ENCODE peak calls at places on chromosome 1, in six cellular contexts. D is neural progenitor cell; O is tibial artery; S is effector memory CD4-positive, alpha-beta T cell; C is heart right ventricle; J is psoas muscle. G is an unnamed sample. For H3K27me3 and H3K9me3, the result is how much of the 10 kb centered on the place peaks cover.

GRCh38 chr1:229058716-229059115 is 212.2 kb upstream of the RAB4A start:
- DNase-seq in D (no peak), O (no peak), S (no peak), C (no peak), J (no peak), G (no peak)

GRCh38 chr1:220060876-220061275 is 14.6 kb upstream of the EPRS1 start:
- DNase-seq in D (no peak), O (no peak), S (no peak), C (no peak), J (no peak), G (no peak)

GRCh38 chr1:218592688-218593087 is 247.6 kb downstream of the TGFB2 start:
- DNase-seq in D (no peak), O (no peak), S (no peak), C (no peak), J (no peak), G (peak)

GRCh38 chr1:185860876-185861275 is 126.7 kb downstream of the HMCN1 start:
- DNase-seq in D (no peak), O (no peak), S (no peak), C (no peak), J (no peak), G (no peak)

GRCh38 chr1:6082430-6082971 is 36.8 kb downstream of the KCNAB2 start:
- DNase-seq in D (peak), O (no peak), S (no peak), C (no peak), J (peak), G (no peak)

GRCh38 chr1:109478806-109479205 is 4.9 kb upstream of the ATXN7L2 start:
- DNase-seq in D (peak), O (no peak), S (no peak), C (no peak), J (no peak), G (no peak)

GRCh38 chr1:207079706-207080246 is 8.9 kb upstream of the C4BPB start:
- DNase-seq in D (no peak), O (no peak), S (no peak), C (no peak), J (no peak), G (no peak)

GRCh38 chr1:55823521-55824296 is 608.5 kb upstream of the USP24 start:
- DNase-seq in D (no peak), O (no peak), S (no peak), C (no peak), J (no peak), G (no peak)

GRCh38 chr1:229342902-229343587 is at the start of gene CCSAP:
- DNase-seq in D (peak), O (peak), S (peak), C (peak), J (peak), G (no peak)

GRCh38 chr1:145740269-145740668 is 21.0 kb downstream of the CD160 start:
- DNase-seq in D (no peak), O (no peak), S (no peak), C (no peak), J (no peak), G (peak)

GRCh38 chr1:154616659-154617345 is 8.8 kb upstream of the ADAR start:
- DNase-seq in D (no peak), O (no peak), S (no peak), C (no peak), J (no peak), G (no peak)

GRCh38 chr1:81453971-81454370 is 346.8 kb upstream of the ADGRL2 start:
- DNase-seq in D (no peak), O (no peak), S (no peak), C (no peak), J (no peak), G (no peak)

GRCh38 chr1:81452693-81453344 is 347.9 kb upstream of the ADGRL2 start:
- DNase-seq in D (no peak), O (no peak), S (no peak), C (no peak), J (no peak), G (no peak)

GRCh38 chr1:81453345-81453703 is 347.4 kb upstream of the ADGRL2 start:
- DNase-seq in D (no peak), O (no peak), S (no peak), C (no peak), J (no peak), G (no peak)

GRCh38 chr1:81459043-81459442 is 341.7 kb upstream of the ADGRL2 start:
- DNase-seq in D (no peak), O (no peak), S (no peak), C (no peak), J (no peak), G (no peak)

GRCh38 chr1:81458186-81458585 is 342.5 kb upstream of the ADGRL2 start:
- DNase-seq in D (no peak), O (no peak), S (no peak), C (no peak), J (no peak), G (no peak)
- H3K27ac ChIP-seq in D (no peak), O (no peak), S (no peak), C (no peak), J (no peak), G (no peak)

GRCh38 chr1:156386949-156387898 is 18.2 kb downstream of the RHBG start:
- DNase-seq in D (no peak), O (no peak), S (no peak), C (no peak), J (no peak), G (no peak)

GRCh38 chr1:156385534-156386031 is 16.6 kb downstream of the RHBG start:
- DNase-seq in D (peak), O (no peak), S (peak), C (peak), J (peak), G (peak)

GRCh38 chr1:156384658-156385057 is 15.6 kb downstream of the RHBG start:
- DNase-seq in D (no peak), O (no peak), S (no peak), C (no peak), J (no peak), G (no peak)

GRCh38 chr1:156387899-156388813 is 19.1 kb downstream of the RHBG start:
- DNase-seq in D (peak), O (no peak), S (no peak), C (no peak), J (no peak), G (no peak)

DNA sequence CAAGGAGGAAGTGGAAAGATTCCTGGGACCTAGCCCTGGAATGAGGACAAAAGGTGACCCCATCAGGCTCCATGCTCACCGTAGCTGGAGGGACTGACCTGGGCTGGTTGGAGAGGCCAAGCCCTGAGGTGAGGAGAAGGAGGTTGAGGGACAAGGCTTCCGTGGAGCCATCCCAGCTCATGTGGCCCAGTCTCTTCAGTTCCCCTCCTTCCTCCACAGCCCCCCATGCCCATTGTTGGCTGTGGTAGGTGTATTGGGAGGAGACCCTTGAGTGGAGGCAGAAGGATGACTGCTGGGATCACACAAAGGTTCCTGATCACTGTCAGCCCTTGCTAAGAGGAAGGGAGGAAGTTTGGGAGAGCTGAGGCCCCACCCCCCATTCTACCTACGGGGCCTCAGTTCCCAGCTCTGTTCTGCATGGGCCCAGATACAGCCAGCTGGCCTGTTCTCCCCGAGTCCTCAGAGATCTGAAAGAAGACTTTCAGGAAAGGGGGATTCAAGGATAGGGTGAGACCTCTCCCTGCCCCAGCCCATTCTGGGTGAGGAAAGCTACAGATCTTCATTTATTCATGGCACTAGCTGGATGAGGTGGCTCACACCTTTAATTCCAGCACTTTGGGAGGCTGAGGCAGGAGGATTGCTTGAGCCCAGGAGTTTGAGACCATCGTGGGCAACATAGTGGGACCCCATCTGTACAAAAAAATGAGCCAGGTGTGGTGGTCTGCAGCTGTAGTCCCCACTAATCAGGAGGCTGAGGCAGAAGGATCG is 17.3 kb downstream of the RHBG start:
- DNase-seq in D (no peak), O (no peak), S (no peak), C (no peak), J (no peak), G (no peak)
- H3K27me3 ChIP-seq in D (half or more), O (half or more), S (under half), C (under half), J (under half), G (under half)

DNA sequence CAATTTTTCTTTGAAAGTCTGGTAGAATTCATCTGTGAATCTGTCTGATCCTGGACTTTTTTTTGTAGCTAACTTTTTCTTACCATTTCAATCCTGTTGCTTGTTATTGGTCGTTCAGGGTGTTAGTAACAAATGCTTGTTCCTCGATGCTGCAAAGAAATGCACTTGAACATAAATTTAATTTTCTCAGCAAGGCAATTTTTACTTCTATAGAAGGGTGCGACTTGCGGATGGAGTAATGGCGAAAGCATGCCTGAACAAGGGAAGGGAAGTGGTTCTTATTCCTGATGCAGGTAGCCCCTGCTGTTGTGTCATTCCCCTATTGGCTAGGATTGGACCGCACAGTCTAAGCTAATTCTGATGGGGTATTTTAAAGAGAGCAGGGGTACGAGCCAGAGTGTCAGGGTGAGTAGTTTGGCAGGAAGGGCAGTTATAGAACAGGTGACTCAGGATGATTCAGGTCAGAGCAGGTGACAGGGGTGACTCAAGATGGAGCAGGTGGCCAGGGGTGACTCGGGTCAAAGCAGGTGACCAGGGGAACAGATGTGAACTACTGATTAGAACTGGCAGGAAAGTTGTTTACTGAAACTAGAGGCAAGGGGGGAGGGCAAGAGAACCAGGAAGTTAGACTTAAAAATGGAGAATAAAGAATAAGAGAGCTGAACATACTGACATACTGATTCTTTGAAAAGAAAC is 40.5 kb downstream of the SERINC2 start:
- DNase-seq in D (no peak), O (no peak), S (no peak), C (no peak), J (no peak), G (no peak)
- H3K9me3 ChIP-seq in D (under half), O (under half), S (under half), C (under half), J (under half), G (under half)

GRCh38 chr1:8434104-8434503 is 116.2 kb downstream of the SLC45A1 start:
- DNase-seq in D (no peak), O (no peak), S (no peak), C (no peak), J (no peak), G (no peak)
- H3K27ac ChIP-seq in D (no peak), O (no peak), S (no peak), C (no peak), J (peak), G (no peak)

DNA sequence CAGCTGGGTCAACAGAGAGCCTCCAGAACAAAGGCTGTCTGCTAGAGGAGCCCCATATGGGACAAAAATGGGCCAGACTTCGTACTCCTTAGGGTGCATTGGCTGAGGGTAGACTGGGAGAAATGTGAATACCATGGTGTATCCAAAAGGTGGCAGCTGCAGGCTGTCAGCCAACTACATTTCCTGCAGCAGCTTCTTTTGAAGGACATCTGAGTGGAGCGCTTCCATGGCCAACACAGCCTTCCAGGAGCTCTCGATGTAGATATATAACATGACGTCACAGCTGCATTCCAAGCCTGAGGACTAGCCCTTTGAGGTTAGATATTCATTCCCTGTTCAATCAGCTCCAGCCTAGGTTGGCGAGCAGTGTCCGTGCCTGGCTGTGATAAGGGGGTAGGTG is 107.7 kb downstream of the MAB21L3 start:
- DNase-seq in D (no peak), O (no peak), S (no peak), C (peak), J (no peak), G (no peak)
- H3K27me3 ChIP-seq in D (under half), O (under half), S (under half), C (under half), J (under half), G (under half)

GRCh38 chr1:36151133-36151844 is 2.0 kb upstream of the TRAPPC3 start:
- DNase-seq in D (no peak), O (no peak), S (no peak), C (no peak), J (no peak), G (no peak)
- H3K9me3 ChIP-seq in D (under half), O (under half), S (under half), C (under half), J (under half), G (under half)

G was measured in SJSA1.